ENCODE peak calls at places on chromosomes 6 and 20, in ten cellular contexts. C, S, L, H, N, A, J, M, T and W are unnamed samples.

GRCh38 chr6:20712011-20712410 is 177.8 kb downstream of the CDKAL1 start:
- DNase-seq in C (no peak), S (no peak), L (no peak), H (no peak), N (no peak), A (no peak), J (no peak), M (no peak), T (no peak), W (no peak)

GRCh38 chr6:26170181-26170580 is 83.0 kb downstream of the HFE start:
- DNase-seq in C (peak; percentile 52), S (no peak), L (no peak), H (no peak), N (no peak), A (no peak), J (no peak), M (no peak), T (no peak), W (no peak)

GRCh38 chr20:7710440-7710839 is 229.8 kb downstream of the HAO1 start:
- DNase-seq in C (no peak), S (no peak), L (no peak), H (no peak), N (no peak), A (no peak), J (no peak), M (no peak), T (no peak), W (no peak)

GRCh38 chr6:132964868-132965382 is 150.6 kb downstream of the RPS12 start:
- DNase-seq in C (peak; percentile 38), S (no peak), L (no peak), H (no peak), N (no peak), A (no peak), J (no peak), M (no peak), T (no peak), W (no peak)

GRCh38 chr6:17983712-17984111 is 3.7 kb downstream of the KIF13A start:
- DNase-seq in C (peak; percentile 38), S (no peak), L (no peak), H (no peak), N (no peak), A (no peak), J (no peak), M (no peak), T (no peak), W (no peak)

GRCh38 chr6:30060634-30060981 is 457 bp upstream of the POLR1H start:
- DNase-seq in C (peak; percentile 18), S (no peak), L (no peak), H (no peak), N (peak; percentile 20), A (peak; percentile 34), J (no peak), M (peak; percentile 58), T (peak; percentile 32), W (no peak)

GRCh38 chr6:34324738-34325444 is 67.6 kb downstream of the NUDT3 start:
- DNase-seq in C (no peak), S (no peak), L (no peak), H (no peak), N (no peak), A (no peak), J (no peak), M (peak; percentile 87), T (no peak), W (no peak)

GRCh38 chr6:135475292-135475886 is 22.2 kb downstream of the AHI1 start:
- DNase-seq in C (no peak), S (no peak), L (no peak), H (no peak), N (no peak), A (no peak), J (no peak), M (no peak), T (no peak), W (no peak)

GRCh38 chr6:14542670-14543366 is 425.2 kb downstream of the CD83 start:
- DNase-seq in C (no peak), S (no peak), L (peak; percentile 34), H (peak; percentile 29), N (no peak), A (no peak), J (peak; percentile 20), M (peak; percentile 40), T (no peak), W (no peak)

GRCh38 chr6:48490658-48491057 is 379.7 kb upstream of the PTCHD4 start:
- DNase-seq in C (no peak), S (no peak), L (no peak), H (no peak), N (no peak), A (no peak), J (no peak), M (no peak), T (no peak), W (no peak)

GRCh38 chr6:131629656-131630055 is 1.6 kb upstream of the MED23 start:
- DNase-seq in C (no peak), S (no peak), L (no peak), H (no peak), N (no peak), A (no peak), J (no peak), M (no peak), T (no peak), W (no peak)